ENCODE peak calls at places on chromosomes 2 and 18, in six cellular contexts. One of them, this sample, is unnamed. For H3K9me3, the result is how much of the 10 kb centered on the place peaks cover.

GRCh38 chr2:200713704-200714064 is 98.0 kb upstream of the BZW1 start:
- DNase-seq in gastrocnemius medialis: no peak
- DNase-seq in upper lobe of left lung: no peak
- DNase-seq in effector memory CD4-positive, alpha-beta T cell: no peak
- DNase-seq in heart left ventricle: no peak
- DNase-seq in cardiac muscle cell: no peak
- DNase-seq in this sample: no peak

GRCh38 chr2:201852878-201853415 is 46.6 kb downstream of the CDK15 start:
- DNase-seq in cardiac muscle cell: no peak
- DNase-seq in upper lobe of left lung: no peak
- DNase-seq in effector memory CD4-positive, alpha-beta T cell: no peak
- DNase-seq in gastrocnemius medialis: no peak
- DNase-seq in heart left ventricle: no peak
- DNase-seq in this sample: no peak

GRCh38 chr18:6868033-6868432 is 138.5 kb downstream of the ARHGAP28 start:
- DNase-seq in heart left ventricle: no peak
- DNase-seq in effector memory CD4-positive, alpha-beta T cell: no peak
- DNase-seq in cardiac muscle cell: no peak
- DNase-seq in upper lobe of left lung: no peak
- DNase-seq in gastrocnemius medialis: no peak
- DNase-seq in this sample: no peak

GRCh38 chr18:79905389-79905911 is 46.0 kb downstream of the SLC66A2 start:
- DNase-seq in upper lobe of left lung: peak
- DNase-seq in gastrocnemius medialis: peak
- DNase-seq in heart left ventricle: peak
- DNase-seq in effector memory CD4-positive, alpha-beta T cell: no peak
- DNase-seq in cardiac muscle cell: peak
- DNase-seq in this sample: no peak

GRCh38 chr2:15640784-15641183 is 49.1 kb downstream of the DDX1 start:
- DNase-seq in gastrocnemius medialis: no peak
- DNase-seq in effector memory CD4-positive, alpha-beta T cell: no peak
- DNase-seq in upper lobe of left lung: no peak
- DNase-seq in heart left ventricle: no peak
- DNase-seq in cardiac muscle cell: no peak
- DNase-seq in this sample: no peak

GRCh38 chr18:48300463-48300961 is 108.7 kb downstream of the ZBTB7C start:
- DNase-seq in upper lobe of left lung: peak
- DNase-seq in gastrocnemius medialis: peak
- DNase-seq in effector memory CD4-positive, alpha-beta T cell: no peak
- DNase-seq in heart left ventricle: no peak
- DNase-seq in cardiac muscle cell: no peak
- DNase-seq in this sample: peak

GRCh38 chr2:109475531-109476210 is 138.1 kb downstream of the SEPTIN10 start:
- DNase-seq in gastrocnemius medialis: no peak
- DNase-seq in effector memory CD4-positive, alpha-beta T cell: no peak
- DNase-seq in cardiac muscle cell: peak
- DNase-seq in upper lobe of left lung: peak
- DNase-seq in heart left ventricle: no peak
- DNase-seq in this sample: no peak

GRCh38 chr2:86094229-86094628 is 11.5 kb downstream of the POLR1A start:
- DNase-seq in gastrocnemius medialis: no peak
- DNase-seq in cardiac muscle cell: no peak
- DNase-seq in effector memory CD4-positive, alpha-beta T cell: no peak
- DNase-seq in upper lobe of left lung: no peak
- DNase-seq in heart left ventricle: no peak
- DNase-seq in this sample: no peak

GRCh38 chr2:191748050-191748449 is 70.1 kb downstream of the NABP1 start:
- DNase-seq in heart left ventricle: no peak
- DNase-seq in gastrocnemius medialis: no peak
- DNase-seq in effector memory CD4-positive, alpha-beta T cell: no peak
- DNase-seq in cardiac muscle cell: peak
- DNase-seq in upper lobe of left lung: no peak
- DNase-seq in this sample: no peak

GRCh38 chr2:62145478-62146100 is 50.3 kb upstream of the B3GNT2 start:
- DNase-seq in upper lobe of left lung: no peak
- DNase-seq in gastrocnemius medialis: no peak
- DNase-seq in heart left ventricle: no peak
- DNase-seq in cardiac muscle cell: no peak
- DNase-seq in effector memory CD4-positive, alpha-beta T cell: no peak
- DNase-seq in this sample: no peak

GRCh38 chr18:31154186-31154585 is 8.5 kb downstream of the DSC1 start:
- DNase-seq in cardiac muscle cell: no peak
- DNase-seq in upper lobe of left lung: no peak
- DNase-seq in effector memory CD4-positive, alpha-beta T cell: no peak
- DNase-seq in heart left ventricle: no peak
- DNase-seq in gastrocnemius medialis: no peak
- DNase-seq in this sample: no peak

GRCh38 chr2:105301646-105302045 is 27.9 kb downstream of the TGFBRAP1 start:
- DNase-seq in upper lobe of left lung: no peak
- DNase-seq in gastrocnemius medialis: no peak
- DNase-seq in effector memory CD4-positive, alpha-beta T cell: no peak
- DNase-seq in heart left ventricle: no peak
- DNase-seq in cardiac muscle cell: no peak
- DNase-seq in this sample: no peak

GRCh38 chr2:28956890-28957289 is 24.2 kb upstream of the TOGARAM2 start:
- DNase-seq in cardiac muscle cell: peak
- DNase-seq in heart left ventricle: no peak
- DNase-seq in upper lobe of left lung: no peak
- DNase-seq in gastrocnemius medialis: no peak
- DNase-seq in effector memory CD4-positive, alpha-beta T cell: no peak
- DNase-seq in this sample: no peak

GRCh38 chr2:234681206-234681605 is 184.3 kb upstream of the ARL4C start:
- DNase-seq in heart left ventricle: no peak
- DNase-seq in cardiac muscle cell: no peak
- DNase-seq in gastrocnemius medialis: no peak
- DNase-seq in effector memory CD4-positive, alpha-beta T cell: no peak
- DNase-seq in upper lobe of left lung: no peak
- DNase-seq in this sample: no peak

GRCh38 chr2:26238301-26238958 is 6.0 kb downstream of the HADHA start:
- DNase-seq in heart left ventricle: no peak
- DNase-seq in cardiac muscle cell: peak
- DNase-seq in gastrocnemius medialis: no peak
- DNase-seq in effector memory CD4-positive, alpha-beta T cell: no peak
- DNase-seq in upper lobe of left lung: peak
- DNase-seq in this sample: no peak

GRCh38 chr2:112767693-112768380 is 3.4 kb upstream of the CKAP2L start:
- DNase-seq in gastrocnemius medialis: no peak
- DNase-seq in cardiac muscle cell: no peak
- DNase-seq in upper lobe of left lung: no peak
- DNase-seq in heart left ventricle: no peak
- DNase-seq in effector memory CD4-positive, alpha-beta T cell: no peak
- DNase-seq in this sample: peak

DNA sequence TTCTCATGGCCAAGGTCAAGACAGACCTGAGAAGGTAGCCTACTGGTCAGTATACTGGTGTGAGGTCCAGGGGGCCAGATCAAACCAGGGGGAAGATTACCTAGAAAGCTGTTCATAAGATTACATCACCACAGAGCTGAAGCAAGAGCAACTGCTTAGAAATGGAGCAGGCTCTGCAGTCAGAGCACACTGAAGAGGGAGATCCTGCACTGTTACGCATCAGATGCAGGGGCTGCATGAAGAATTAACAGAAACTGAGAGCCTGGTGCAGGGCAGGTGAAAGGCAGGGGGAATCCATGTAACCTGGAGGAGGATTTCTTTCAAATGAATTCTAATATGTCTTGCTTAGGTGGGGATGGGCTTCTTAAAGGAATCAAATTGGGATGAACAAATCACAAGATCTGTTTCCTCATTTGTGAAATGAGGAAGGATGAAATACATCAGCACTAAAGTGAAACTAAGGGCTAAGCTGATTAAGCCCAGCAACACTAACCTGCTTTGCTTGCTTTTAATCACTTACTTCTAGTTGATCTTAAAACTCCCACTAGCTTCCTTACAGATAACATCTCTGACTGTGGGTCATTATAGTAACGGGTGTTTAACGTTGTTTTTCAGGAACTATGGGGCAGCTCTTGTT is 74.3 kb upstream of the ADAM23 start:
- DNase-seq in upper lobe of left lung: no peak
- DNase-seq in cardiac muscle cell: no peak
- DNase-seq in gastrocnemius medialis: no peak
- DNase-seq in heart left ventricle: no peak
- DNase-seq in effector memory CD4-positive, alpha-beta T cell: no peak
- DNase-seq in this sample: no peak
- H3K4me3 ChIP-seq in upper lobe of left lung: no peak
- H3K4me3 ChIP-seq in cardiac muscle cell: no peak
- H3K4me3 ChIP-seq in gastrocnemius medialis: no peak
- H3K4me3 ChIP-seq in heart left ventricle: no peak
- H3K4me3 ChIP-seq in effector memory CD4-positive, alpha-beta T cell: no peak
- H3K4me3 ChIP-seq in this sample: no peak

DNA sequence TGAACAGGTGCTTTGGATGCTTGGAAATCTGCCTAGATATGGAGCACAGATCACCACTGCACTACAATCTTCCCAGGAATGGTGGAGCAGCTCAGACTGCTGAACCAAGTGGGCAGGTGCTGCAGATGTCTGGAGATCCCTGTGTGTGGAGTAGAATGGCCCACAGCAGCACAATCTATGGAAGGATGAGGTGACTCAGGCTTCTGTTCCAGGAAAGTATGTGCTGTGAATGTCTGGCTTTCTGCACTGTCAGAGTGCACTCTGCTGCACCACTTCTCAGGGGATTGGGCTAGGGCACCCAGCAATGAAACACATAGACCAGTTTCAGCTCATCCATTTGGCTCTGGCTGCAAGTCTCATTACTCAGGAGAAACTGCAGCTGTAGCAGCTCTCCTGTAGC is 865.4 kb upstream of the NXPH2 start:
- DNase-seq in cardiac muscle cell: no peak
- DNase-seq in effector memory CD4-positive, alpha-beta T cell: no peak
- DNase-seq in heart left ventricle: no peak
- DNase-seq in upper lobe of left lung: no peak
- DNase-seq in gastrocnemius medialis: no peak
- DNase-seq in this sample: no peak
- H3K9me3 ChIP-seq in cardiac muscle cell: under half
- H3K9me3 ChIP-seq in effector memory CD4-positive, alpha-beta T cell: under half
- H3K9me3 ChIP-seq in heart left ventricle: under half
- H3K9me3 ChIP-seq in upper lobe of left lung: under half
- H3K9me3 ChIP-seq in gastrocnemius medialis: under half
- H3K9me3 ChIP-seq in this sample: under half

GRCh38 chr18:57768557-57769326 is 34.4 kb downstream of the ATP8B1 start:
- DNase-seq in effector memory CD4-positive, alpha-beta T cell: no peak
- DNase-seq in gastrocnemius medialis: peak
- DNase-seq in upper lobe of left lung: peak
- DNase-seq in heart left ventricle: no peak
- DNase-seq in cardiac muscle cell: peak
- DNase-seq in this sample: no peak

GRCh38 chr18:57767259-57768050 is 35.7 kb downstream of the ATP8B1 start:
- DNase-seq in heart left ventricle: no peak
- DNase-seq in upper lobe of left lung: no peak
- DNase-seq in effector memory CD4-positive, alpha-beta T cell: no peak
- DNase-seq in cardiac muscle cell: no peak
- DNase-seq in gastrocnemius medialis: peak
- DNase-seq in this sample: no peak

GRCh38 chr18:57771183-57771582 is 31.9 kb downstream of the ATP8B1 start:
- DNase-seq in heart left ventricle: no peak
- DNase-seq in effector memory CD4-positive, alpha-beta T cell: no peak
- DNase-seq in upper lobe of left lung: peak
- DNase-seq in gastrocnemius medialis: no peak
- DNase-seq in cardiac muscle cell: no peak
- DNase-seq in this sample: no peak

GRCh38 chr18:57772387-57772799 is 30.7 kb downstream of the ATP8B1 start:
- DNase-seq in effector memory CD4-positive, alpha-beta T cell: no peak
- DNase-seq in cardiac muscle cell: no peak
- DNase-seq in gastrocnemius medialis: peak
- DNase-seq in upper lobe of left lung: peak
- DNase-seq in heart left ventricle: no peak
- DNase-seq in this sample: no peak

DNA sequence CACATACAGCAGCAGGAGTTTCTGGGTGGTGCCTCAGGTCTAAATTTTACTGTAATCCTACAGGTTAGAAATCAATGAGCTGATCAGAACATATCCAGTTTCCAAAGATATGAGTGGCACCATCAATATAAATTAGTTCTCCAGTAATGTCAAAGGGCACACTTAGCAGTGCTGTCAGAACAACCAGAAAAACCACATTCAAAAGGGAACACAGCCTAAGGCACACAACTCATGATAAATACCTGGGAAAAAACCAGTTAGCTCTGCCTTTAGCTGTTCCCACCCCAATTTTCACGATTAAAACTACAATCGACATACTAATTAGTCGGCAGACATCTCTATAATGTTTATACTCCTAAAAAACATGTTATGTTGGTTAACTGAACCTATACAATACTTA is 31.5 kb downstream of the ATP8B1 start:
- DNase-seq in gastrocnemius medialis: no peak
- DNase-seq in upper lobe of left lung: no peak
- DNase-seq in effector memory CD4-positive, alpha-beta T cell: no peak
- DNase-seq in heart left ventricle: no peak
- DNase-seq in cardiac muscle cell: no peak
- DNase-seq in this sample: no peak
- H3K4me3 ChIP-seq in gastrocnemius medialis: no peak
- H3K4me3 ChIP-seq in upper lobe of left lung: no peak
- H3K4me3 ChIP-seq in effector memory CD4-positive, alpha-beta T cell: no peak
- H3K4me3 ChIP-seq in heart left ventricle: no peak
- H3K4me3 ChIP-seq in cardiac muscle cell: no peak
- H3K4me3 ChIP-seq in this sample: no peak

DNA sequence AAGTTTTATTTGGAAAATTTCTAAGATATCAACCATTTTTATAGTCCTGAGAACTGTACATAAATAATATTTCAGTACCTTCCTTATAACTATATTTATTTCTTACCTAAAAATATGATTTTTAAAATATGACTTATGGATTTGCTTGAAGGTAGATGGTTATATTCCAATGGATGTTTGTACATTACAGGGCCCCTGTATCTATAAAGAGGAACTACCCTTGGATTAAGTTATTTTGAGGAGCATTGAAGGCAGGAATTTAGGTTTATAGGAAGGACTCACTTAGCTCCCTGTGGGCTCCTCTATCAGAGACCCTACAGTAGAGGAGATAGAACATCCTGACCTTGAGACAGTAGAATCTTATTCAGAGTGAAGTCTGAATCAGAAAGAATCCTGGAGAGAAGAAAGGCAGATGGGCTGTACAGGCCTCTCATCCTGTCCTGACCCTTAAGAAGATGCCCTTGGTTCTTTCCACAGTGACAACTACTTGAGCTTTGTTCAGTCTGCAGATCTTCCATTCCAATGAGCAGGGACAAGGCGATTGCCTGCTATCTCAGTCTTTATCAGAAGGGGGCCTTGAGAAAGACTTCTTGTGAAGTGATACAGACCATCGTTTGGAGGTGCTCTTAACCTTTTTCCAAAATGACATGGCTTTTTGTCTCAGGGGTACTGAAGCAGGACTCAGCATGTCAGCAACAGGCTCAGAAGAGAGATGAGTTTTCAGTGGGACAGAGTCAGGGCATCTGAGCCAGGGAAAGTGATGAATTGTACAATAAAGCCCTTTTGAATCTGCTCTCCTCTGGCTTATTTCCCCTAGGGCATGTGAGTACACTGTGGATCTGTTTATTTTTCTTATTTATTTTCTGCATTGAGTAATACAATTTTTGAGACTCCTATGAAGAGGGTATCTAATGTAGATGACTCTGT is 20.9 kb downstream of the OXER1 start:
- DNase-seq in effector memory CD4-positive, alpha-beta T cell: no peak
- DNase-seq in upper lobe of left lung: no peak
- DNase-seq in cardiac muscle cell: no peak
- DNase-seq in gastrocnemius medialis: no peak
- DNase-seq in heart left ventricle: no peak
- DNase-seq in this sample: no peak
- H3K9me3 ChIP-seq in effector memory CD4-positive, alpha-beta T cell: under half
- H3K9me3 ChIP-seq in upper lobe of left lung: under half
- H3K9me3 ChIP-seq in cardiac muscle cell: under half
- H3K9me3 ChIP-seq in gastrocnemius medialis: under half
- H3K9me3 ChIP-seq in heart left ventricle: under half
- H3K9me3 ChIP-seq in this sample: under half

This sample was measured in CD4-positive, alpha-beta memory T cell.